ENCODE peak calls at places on chromosomes 16 and 17, in eight cellular contexts. One of them, this sample, is unnamed.

GRCh38 chr17:76378548-76379274 is 5.7 kb upstream of the SPHK1 start:
- DNase-seq in lower leg skin: no peak
- DNase-seq in heart right ventricle: no peak
- DNase-seq in neural progenitor cell: no peak
- DNase-seq in upper lobe of left lung: no peak
- DNase-seq in testis: no peak
- DNase-seq in foreskin fibroblast: no peak
- DNase-seq in esophagus muscularis mucosa: no peak
- DNase-seq in this sample: no peak

GRCh38 chr17:66809408-66809807 is 25.5 kb upstream of the CACNG5 start:
- DNase-seq in foreskin fibroblast: no peak
- DNase-seq in neural progenitor cell: no peak
- DNase-seq in testis: no peak
- DNase-seq in upper lobe of left lung: no peak
- DNase-seq in esophagus muscularis mucosa: no peak
- DNase-seq in heart right ventricle: no peak
- DNase-seq in lower leg skin: no peak
- DNase-seq in this sample: no peak

GRCh38 chr17:66450008-66450856 is 147.8 kb downstream of the PRKCA start:
- DNase-seq in testis: no peak
- DNase-seq in heart right ventricle: no peak
- DNase-seq in foreskin fibroblast: no peak
- DNase-seq in upper lobe of left lung: no peak
- DNase-seq in neural progenitor cell: no peak
- DNase-seq in esophagus muscularis mucosa: no peak
- DNase-seq in lower leg skin: peak; percentile 48
- DNase-seq in this sample: no peak

GRCh38 chr17:17492085-17492484 is 4.1 kb downstream of the RASD1 start:
- DNase-seq in esophagus muscularis mucosa: no peak
- DNase-seq in testis: no peak
- DNase-seq in foreskin fibroblast: no peak
- DNase-seq in heart right ventricle: no peak
- DNase-seq in lower leg skin: no peak
- DNase-seq in neural progenitor cell: no peak
- DNase-seq in upper lobe of left lung: no peak
- DNase-seq in this sample: no peak

GRCh38 chr17:42221886-42222745 is 27.8 kb upstream of the GHDC start:
- DNase-seq in lower leg skin: peak; percentile 82
- DNase-seq in neural progenitor cell: peak; percentile 71
- DNase-seq in esophagus muscularis mucosa: no peak
- DNase-seq in upper lobe of left lung: peak; percentile 70
- DNase-seq in foreskin fibroblast: peak; percentile 42
- DNase-seq in testis: peak; percentile 53
- DNase-seq in heart right ventricle: no peak
- DNase-seq in this sample: peak; percentile 75

GRCh38 chr17:79137015-79137770 is 62.6 kb downstream of the ENGASE start:
- DNase-seq in esophagus muscularis mucosa: no peak
- DNase-seq in foreskin fibroblast: no peak
- DNase-seq in neural progenitor cell: no peak
- DNase-seq in lower leg skin: no peak
- DNase-seq in testis: peak; percentile 43
- DNase-seq in heart right ventricle: no peak
- DNase-seq in upper lobe of left lung: no peak
- DNase-seq in this sample: no peak

GRCh38 chr16:88318521-88318920 is 64.2 kb upstream of the ZNF469 start:
- DNase-seq in esophagus muscularis mucosa: no peak
- DNase-seq in neural progenitor cell: no peak
- DNase-seq in foreskin fibroblast: no peak
- DNase-seq in testis: peak; percentile 46
- DNase-seq in upper lobe of left lung: no peak
- DNase-seq in heart right ventricle: no peak
- DNase-seq in lower leg skin: no peak
- DNase-seq in this sample: no peak

GRCh38 chr17:2484876-2485275 is 26.8 kb downstream of the METTL16 start:
- DNase-seq in testis: no peak
- DNase-seq in upper lobe of left lung: no peak
- DNase-seq in neural progenitor cell: peak; percentile 75
- DNase-seq in heart right ventricle: no peak
- DNase-seq in esophagus muscularis mucosa: no peak
- DNase-seq in lower leg skin: no peak
- DNase-seq in foreskin fibroblast: no peak
- DNase-seq in this sample: no peak

GRCh38 chr17:41917957-41918391 is 777 bp downstream of the ACLY start:
- DNase-seq in esophagus muscularis mucosa: no peak
- DNase-seq in lower leg skin: peak; percentile 88
- DNase-seq in foreskin fibroblast: peak; percentile 20
- DNase-seq in neural progenitor cell: peak; percentile 54
- DNase-seq in testis: peak; percentile 57
- DNase-seq in heart right ventricle: peak; percentile 34
- DNase-seq in upper lobe of left lung: peak; percentile 69
- DNase-seq in this sample: peak; percentile 43

GRCh38 chr17:64773836-64774761 is 112.0 kb upstream of the SMURF2 start:
- DNase-seq in lower leg skin: peak; percentile 87
- DNase-seq in foreskin fibroblast: peak; percentile 53
- DNase-seq in esophagus muscularis mucosa: no peak
- DNase-seq in testis: no peak
- DNase-seq in heart right ventricle: no peak
- DNase-seq in neural progenitor cell: peak; percentile 71
- DNase-seq in upper lobe of left lung: peak; percentile 88
- DNase-seq in this sample: peak; percentile 60

GRCh38 chr16:49674255-49674980 is 181.5 kb downstream of the ZNF423 start:
- DNase-seq in lower leg skin: no peak
- DNase-seq in esophagus muscularis mucosa: no peak
- DNase-seq in testis: no peak
- DNase-seq in heart right ventricle: no peak
- DNase-seq in foreskin fibroblast: peak; percentile 52
- DNase-seq in upper lobe of left lung: no peak
- DNase-seq in neural progenitor cell: no peak
- DNase-seq in this sample: no peak

GRCh38 chr16:67150833-67151396 is at the start of gene B3GNT9:
- DNase-seq in testis: peak; percentile 83
- DNase-seq in foreskin fibroblast: peak; percentile 70
- DNase-seq in neural progenitor cell: peak; percentile 86
- DNase-seq in upper lobe of left lung: peak; percentile 76
- DNase-seq in lower leg skin: peak; percentile 94
- DNase-seq in heart right ventricle: peak; percentile 76
- DNase-seq in esophagus muscularis mucosa: no peak
- DNase-seq in this sample: peak; percentile 80

GRCh38 chr17:6775871-6776405 is at the start of gene FBXO39:
- DNase-seq in heart right ventricle: no peak
- DNase-seq in upper lobe of left lung: no peak
- DNase-seq in testis: no peak
- DNase-seq in neural progenitor cell: peak; percentile 66
- DNase-seq in foreskin fibroblast: no peak
- DNase-seq in lower leg skin: no peak
- DNase-seq in esophagus muscularis mucosa: peak; percentile 74
- DNase-seq in this sample: no peak

GRCh38 chr17:71176928-71177443 is 943.8 kb upstream of the SOX9 start:
- DNase-seq in testis: no peak
- DNase-seq in foreskin fibroblast: no peak
- DNase-seq in heart right ventricle: no peak
- DNase-seq in upper lobe of left lung: no peak
- DNase-seq in lower leg skin: no peak
- DNase-seq in esophagus muscularis mucosa: no peak
- DNase-seq in neural progenitor cell: no peak
- DNase-seq in this sample: no peak

GRCh38 chr17:82458885-82459424 is 414 bp downstream of the NARF start:
- DNase-seq in heart right ventricle: no peak
- DNase-seq in lower leg skin: no peak
- DNase-seq in neural progenitor cell: peak; percentile 58
- DNase-seq in testis: no peak
- DNase-seq in upper lobe of left lung: peak; percentile 51
- DNase-seq in foreskin fibroblast: no peak
- DNase-seq in esophagus muscularis mucosa: no peak
- DNase-seq in this sample: peak; percentile 39

GRCh38 chr17:37322106-37322505 is 53.7 kb upstream of the C17orf78 start:
- DNase-seq in heart right ventricle: no peak
- DNase-seq in upper lobe of left lung: no peak
- DNase-seq in foreskin fibroblast: no peak
- DNase-seq in testis: no peak
- DNase-seq in lower leg skin: no peak
- DNase-seq in neural progenitor cell: no peak
- DNase-seq in esophagus muscularis mucosa: no peak
- DNase-seq in this sample: no peak

GRCh38 chr17:16962804-16963203 is 9.1 kb downstream of the TNFRSF13B start:
- DNase-seq in heart right ventricle: no peak
- DNase-seq in foreskin fibroblast: peak; percentile 6
- DNase-seq in lower leg skin: peak; percentile 23
- DNase-seq in neural progenitor cell: no peak
- DNase-seq in esophagus muscularis mucosa: no peak
- DNase-seq in upper lobe of left lung: no peak
- DNase-seq in testis: peak; percentile 8
- DNase-seq in this sample: no peak

GRCh38 chr17:67359960-67360817 is 6.2 kb downstream of the PSMD12 start:
- DNase-seq in lower leg skin: no peak
- DNase-seq in testis: no peak
- DNase-seq in upper lobe of left lung: no peak
- DNase-seq in heart right ventricle: no peak
- DNase-seq in esophagus muscularis mucosa: no peak
- DNase-seq in neural progenitor cell: peak; percentile 35
- DNase-seq in foreskin fibroblast: no peak
- DNase-seq in this sample: peak; percentile 38

GRCh38 chr17:29840884-29841283 is 89.1 kb downstream of the SSH2 start:
- DNase-seq in lower leg skin: no peak
- DNase-seq in foreskin fibroblast: peak; percentile 41
- DNase-seq in upper lobe of left lung: no peak
- DNase-seq in neural progenitor cell: no peak
- DNase-seq in esophagus muscularis mucosa: no peak
- DNase-seq in testis: no peak
- DNase-seq in heart right ventricle: no peak
- DNase-seq in this sample: no peak

GRCh38 chr17:1228752-1229353 is 41.4 kb upstream of the BHLHA9 start:
- DNase-seq in neural progenitor cell: peak; percentile 24
- DNase-seq in lower leg skin: no peak
- DNase-seq in foreskin fibroblast: no peak
- DNase-seq in upper lobe of left lung: no peak
- DNase-seq in esophagus muscularis mucosa: no peak
- DNase-seq in testis: no peak
- DNase-seq in heart right ventricle: no peak
- DNase-seq in this sample: no peak
- H3K4me3 ChIP-seq in neural progenitor cell: peak overlapping the region; percentile 64
- H3K4me3 ChIP-seq in lower leg skin: peak overlapping the region; percentile 39
- H3K4me3 ChIP-seq in foreskin fibroblast: no peak overlapping the region
- H3K4me3 ChIP-seq in upper lobe of left lung: peak overlapping the region; percentile 24
- H3K4me3 ChIP-seq in esophagus muscularis mucosa: peak overlapping the region; percentile 69
- H3K4me3 ChIP-seq in testis: peak overlapping the region; percentile 46
- H3K4me3 ChIP-seq in heart right ventricle: peak overlapping the region; percentile 69
- H3K4me3 ChIP-seq in this sample: no peak overlapping the region

DNA sequence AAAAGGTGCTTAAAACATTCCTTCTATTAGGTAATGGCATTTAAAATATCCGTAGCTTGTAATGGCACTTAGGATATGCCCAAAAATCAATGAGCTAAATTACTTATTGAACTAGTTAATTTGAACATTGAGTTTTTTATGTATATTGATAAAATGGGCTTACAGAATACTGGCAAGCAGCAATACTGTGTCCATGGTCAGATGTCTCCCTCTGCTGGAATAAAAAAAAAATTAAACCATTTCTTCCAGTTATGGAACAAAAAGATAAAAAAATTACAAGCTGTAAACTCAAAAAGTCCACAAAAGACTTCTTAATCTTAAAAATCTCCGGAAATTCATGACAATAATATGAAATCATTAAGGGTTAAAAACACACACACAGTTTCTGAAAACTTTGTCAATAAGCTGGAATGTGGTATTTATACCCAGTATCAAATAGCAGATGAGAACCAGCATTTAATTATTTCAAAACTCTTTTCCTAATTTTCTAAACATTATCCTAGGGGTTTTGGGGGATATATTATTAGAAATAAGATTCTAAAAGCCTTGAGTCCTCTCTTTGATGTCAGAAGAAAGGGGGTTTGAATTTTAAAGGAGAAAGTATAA is 21.5 kb upstream of the PSMD7 start:
- DNase-seq in testis: no peak
- DNase-seq in neural progenitor cell: no peak
- DNase-seq in upper lobe of left lung: no peak
- DNase-seq in lower leg skin: no peak
- DNase-seq in heart right ventricle: no peak
- DNase-seq in foreskin fibroblast: peak; percentile 12
- DNase-seq in esophagus muscularis mucosa: no peak
- DNase-seq in this sample: peak; percentile 53
- TF ChIP-seq CTCF in testis: peak; percentile 61
- TF ChIP-seq CTCF in neural progenitor cell: peak; percentile 75
- TF ChIP-seq CTCF in upper lobe of left lung: no peak
- TF ChIP-seq CTCF in lower leg skin: no peak
- TF ChIP-seq CTCF in heart right ventricle: peak; percentile 62
- TF ChIP-seq CTCF in foreskin fibroblast: peak; percentile 38
- TF ChIP-seq CTCF in esophagus muscularis mucosa: peak; percentile 36
- TF ChIP-seq CTCF in this sample: peak; percentile 32

GRCh38 chr17:38800237-38800760 is 943 bp upstream of the PIP4K2B start:
- DNase-seq in lower leg skin: no peak
- DNase-seq in testis: no peak
- DNase-seq in foreskin fibroblast: no peak
- DNase-seq in esophagus muscularis mucosa: no peak
- DNase-seq in heart right ventricle: no peak
- DNase-seq in upper lobe of left lung: no peak
- DNase-seq in neural progenitor cell: peak; percentile 21
- DNase-seq in this sample: no peak
- H3K4me3 ChIP-seq in lower leg skin: peak overlapping the region; percentile 39
- H3K4me3 ChIP-seq in testis: peak overlapping the region; percentile 92
- H3K4me3 ChIP-seq in foreskin fibroblast: peak overlapping the region; percentile 62
- H3K4me3 ChIP-seq in esophagus muscularis mucosa: peak overlapping the region; percentile 93
- H3K4me3 ChIP-seq in heart right ventricle: peak overlapping the region; percentile 99
- H3K4me3 ChIP-seq in upper lobe of left lung: peak overlapping the region; percentile 71
- H3K4me3 ChIP-seq in neural progenitor cell: peak overlapping the region; percentile 87
- H3K4me3 ChIP-seq in this sample: peak overlapping the region; percentile 89

GRCh38 chr17:5540321-5540720 is 44.0 kb downstream of the NLRP1 start:
- DNase-seq in heart right ventricle: no peak
- DNase-seq in esophagus muscularis mucosa: no peak
- DNase-seq in upper lobe of left lung: no peak
- DNase-seq in lower leg skin: peak; percentile 12
- DNase-seq in foreskin fibroblast: no peak
- DNase-seq in neural progenitor cell: no peak
- DNase-seq in testis: no peak
- DNase-seq in this sample: no peak
- TF ChIP-seq CTCF in heart right ventricle: no peak
- TF ChIP-seq CTCF in esophagus muscularis mucosa: no peak
- TF ChIP-seq CTCF in upper lobe of left lung: no peak
- TF ChIP-seq CTCF in lower leg skin: no peak
- TF ChIP-seq CTCF in foreskin fibroblast: no peak
- TF ChIP-seq CTCF in neural progenitor cell: no peak
- TF ChIP-seq CTCF in testis: no peak
- TF ChIP-seq CTCF in this sample: no peak

This sample was measured in cardiac fibroblast.